ENCODE peak calls at places on chromosomes 12 and 14, in ten cellular contexts. One of them, this sample, is unnamed.

GRCh38 chr12:96343347-96343954 is 56.8 kb downstream of the CDK17 start:
- DNase-seq in MM.1S: peak; percentile 92
- DNase-seq in NCI-H1092 treated with DMSO at 0.1 percent for 48 hours: no peak
- DNase-seq in cardiac fibroblast: peak; percentile 59
- DNase-seq in CD8-positive, alpha-beta T cell: no peak
- DNase-seq in BJ: no peak
- DNase-seq in RCC 7860: no peak
- DNase-seq in mesendoderm: no peak
- DNase-seq in neural crest cell: no peak
- DNase-seq in left kidney: no peak
- DNase-seq in this sample: no peak

GRCh38 chr12:46483572-46484395 is 111.2 kb upstream of the SLC38A2 start:
- DNase-seq in MM.1S: no peak
- DNase-seq in NCI-H1092 treated with DMSO at 0.1 percent for 48 hours: no peak
- DNase-seq in cardiac fibroblast: peak; percentile 71
- DNase-seq in CD8-positive, alpha-beta T cell: no peak
- DNase-seq in BJ: no peak
- DNase-seq in RCC 7860: no peak
- DNase-seq in mesendoderm: no peak
- DNase-seq in neural crest cell: no peak
- DNase-seq in left kidney: no peak
- DNase-seq in this sample: no peak

GRCh38 chr14:105526781-105527380 is 498 bp downstream of the TMEM121 start:
- DNase-seq in MM.1S: no peak
- DNase-seq in NCI-H1092 treated with DMSO at 0.1 percent for 48 hours: no peak
- DNase-seq in cardiac fibroblast: no peak
- DNase-seq in CD8-positive, alpha-beta T cell: no peak
- DNase-seq in BJ: no peak
- DNase-seq in RCC 7860: no peak
- DNase-seq in mesendoderm: no peak
- DNase-seq in neural crest cell: no peak
- DNase-seq in left kidney: peak; percentile 60
- DNase-seq in this sample: no peak

GRCh38 chr12:53006810-53007742 is 820 bp downstream of the EIF4B start:
- DNase-seq in MM.1S: peak; percentile 83
- DNase-seq in NCI-H1092 treated with DMSO at 0.1 percent for 48 hours: peak; percentile 54
- DNase-seq in cardiac fibroblast: peak; percentile 69
- DNase-seq in CD8-positive, alpha-beta T cell: peak; percentile 85
- DNase-seq in BJ: no peak
- DNase-seq in RCC 7860: peak; percentile 71
- DNase-seq in mesendoderm: peak; percentile 91
- DNase-seq in neural crest cell: peak; percentile 62
- DNase-seq in left kidney: peak; percentile 91
- DNase-seq in this sample: peak; percentile 84

GRCh38 chr14:92475451-92476187 is 38.0 kb upstream of the RIN3 start:
- DNase-seq in MM.1S: no peak
- DNase-seq in NCI-H1092 treated with DMSO at 0.1 percent for 48 hours: no peak
- DNase-seq in cardiac fibroblast: peak; percentile 92
- DNase-seq in CD8-positive, alpha-beta T cell: no peak
- DNase-seq in BJ: no peak
- DNase-seq in RCC 7860: no peak
- DNase-seq in mesendoderm: no peak
- DNase-seq in neural crest cell: no peak
- DNase-seq in left kidney: no peak
- DNase-seq in this sample: no peak

GRCh38 chr14:31270196-31270772 is 62.7 kb upstream of the HECTD1 start:
- DNase-seq in MM.1S: peak; percentile 10
- DNase-seq in NCI-H1092 treated with DMSO at 0.1 percent for 48 hours: no peak
- DNase-seq in cardiac fibroblast: peak; percentile 61
- DNase-seq in CD8-positive, alpha-beta T cell: no peak
- DNase-seq in BJ: no peak
- DNase-seq in RCC 7860: no peak
- DNase-seq in mesendoderm: peak; percentile 47
- DNase-seq in neural crest cell: no peak
- DNase-seq in left kidney: no peak
- DNase-seq in this sample: no peak

GRCh38 chr14:74959596-74960180 is 4.3 kb upstream of the PGF start:
- DNase-seq in MM.1S: no peak
- DNase-seq in NCI-H1092 treated with DMSO at 0.1 percent for 48 hours: no peak
- DNase-seq in cardiac fibroblast: no peak
- DNase-seq in CD8-positive, alpha-beta T cell: no peak
- DNase-seq in BJ: no peak
- DNase-seq in RCC 7860: no peak
- DNase-seq in mesendoderm: no peak
- DNase-seq in neural crest cell: no peak
- DNase-seq in left kidney: no peak
- DNase-seq in this sample: no peak

GRCh38 chr12:109473006-109473405 is 4.1 kb downstream of the KCTD10 start:
- DNase-seq in MM.1S: no peak
- DNase-seq in NCI-H1092 treated with DMSO at 0.1 percent for 48 hours: no peak
- DNase-seq in cardiac fibroblast: no peak
- DNase-seq in CD8-positive, alpha-beta T cell: no peak
- DNase-seq in BJ: no peak
- DNase-seq in RCC 7860: no peak
- DNase-seq in mesendoderm: no peak
- DNase-seq in neural crest cell: no peak
- DNase-seq in left kidney: no peak
- DNase-seq in this sample: no peak

GRCh38 chr12:57213068-57213715 is 3.4 kb upstream of the NXPH4 start:
- DNase-seq in MM.1S: peak; percentile 68
- DNase-seq in NCI-H1092 treated with DMSO at 0.1 percent for 48 hours: peak; percentile 69
- DNase-seq in cardiac fibroblast: peak; percentile 87
- DNase-seq in CD8-positive, alpha-beta T cell: peak; percentile 84
- DNase-seq in BJ: peak; percentile 42
- DNase-seq in RCC 7860: peak; percentile 50
- DNase-seq in mesendoderm: peak; percentile 82
- DNase-seq in neural crest cell: peak; percentile 87
- DNase-seq in left kidney: peak; percentile 94
- DNase-seq in this sample: peak; percentile 83

GRCh38 chr14:35855886-35856481 is 29.8 kb downstream of the BRMS1L start:
- DNase-seq in MM.1S: peak; percentile 82
- DNase-seq in NCI-H1092 treated with DMSO at 0.1 percent for 48 hours: no peak
- DNase-seq in cardiac fibroblast: no peak
- DNase-seq in CD8-positive, alpha-beta T cell: no peak
- DNase-seq in BJ: no peak
- DNase-seq in RCC 7860: no peak
- DNase-seq in mesendoderm: peak; percentile 1
- DNase-seq in neural crest cell: no peak
- DNase-seq in left kidney: no peak
- DNase-seq in this sample: no peak

GRCh38 chr12:120581998-120582397 is 796 bp upstream of the POP5 start:
- DNase-seq in MM.1S: no peak
- DNase-seq in NCI-H1092 treated with DMSO at 0.1 percent for 48 hours: no peak
- DNase-seq in cardiac fibroblast: peak; percentile 55
- DNase-seq in CD8-positive, alpha-beta T cell: no peak
- DNase-seq in BJ: no peak
- DNase-seq in RCC 7860: no peak
- DNase-seq in mesendoderm: no peak
- DNase-seq in neural crest cell: no peak
- DNase-seq in left kidney: no peak
- DNase-seq in this sample: no peak

GRCh38 chr12:62738105-62738504 is 196.8 kb downstream of the PPM1H start:
- DNase-seq in MM.1S: no peak
- DNase-seq in NCI-H1092 treated with DMSO at 0.1 percent for 48 hours: no peak
- DNase-seq in cardiac fibroblast: peak; percentile 37
- DNase-seq in CD8-positive, alpha-beta T cell: no peak
- DNase-seq in BJ: no peak
- DNase-seq in RCC 7860: no peak
- DNase-seq in mesendoderm: no peak
- DNase-seq in neural crest cell: no peak
- DNase-seq in left kidney: no peak
- DNase-seq in this sample: no peak

GRCh38 chr12:127300753-127301152 is 966.2 kb upstream of the TMEM132C start:
- DNase-seq in MM.1S: no peak
- DNase-seq in NCI-H1092 treated with DMSO at 0.1 percent for 48 hours: no peak
- DNase-seq in cardiac fibroblast: no peak
- DNase-seq in CD8-positive, alpha-beta T cell: no peak
- DNase-seq in BJ: no peak
- DNase-seq in RCC 7860: no peak
- DNase-seq in mesendoderm: no peak
- DNase-seq in neural crest cell: no peak
- DNase-seq in left kidney: no peak
- DNase-seq in this sample: peak; percentile 45

GRCh38 chr12:112858776-112859175 is 48.0 kb upstream of the OAS1 start:
- DNase-seq in MM.1S: no peak
- DNase-seq in NCI-H1092 treated with DMSO at 0.1 percent for 48 hours: peak; percentile 18
- DNase-seq in cardiac fibroblast: no peak
- DNase-seq in CD8-positive, alpha-beta T cell: no peak
- DNase-seq in BJ: no peak
- DNase-seq in RCC 7860: no peak
- DNase-seq in mesendoderm: no peak
- DNase-seq in neural crest cell: no peak
- DNase-seq in left kidney: peak; percentile 67
- DNase-seq in this sample: no peak

GRCh38 chr14:70995671-70996070 is 88.4 kb downstream of the PCNX1 start:
- DNase-seq in MM.1S: no peak
- DNase-seq in NCI-H1092 treated with DMSO at 0.1 percent for 48 hours: no peak
- DNase-seq in cardiac fibroblast: peak; percentile 25
- DNase-seq in CD8-positive, alpha-beta T cell: no peak
- DNase-seq in BJ: no peak
- DNase-seq in RCC 7860: no peak
- DNase-seq in mesendoderm: peak; percentile 73
- DNase-seq in neural crest cell: no peak
- DNase-seq in left kidney: no peak
- DNase-seq in this sample: peak; percentile 88

GRCh38 chr14:94100847-94101246 is 9.7 kb upstream of the IFI27 start:
- DNase-seq in MM.1S: no peak
- DNase-seq in NCI-H1092 treated with DMSO at 0.1 percent for 48 hours: no peak
- DNase-seq in cardiac fibroblast: peak; percentile 89
- DNase-seq in CD8-positive, alpha-beta T cell: no peak
- DNase-seq in BJ: peak; percentile 41
- DNase-seq in RCC 7860: peak; percentile 57
- DNase-seq in mesendoderm: peak; percentile 57
- DNase-seq in neural crest cell: no peak
- DNase-seq in left kidney: no peak
- DNase-seq in this sample: no peak

This sample was measured in Caco-2.